ENCODE peak calls at places on chromosomes 16 and 17, in six cellular contexts. O is mesothelial cell of epicardium, R is mesenteric fat pad, D is NCI-H1436 treated with DMSO at 0.1 percent for 48 hours, I is lung microvascular endothelial cell, U is AG09309. J is an unnamed sample.

GRCh38 chr17:10018461-10018891 is 113.4 kb upstream of the RCVRN start:
- DNase-seq in U (no peak), R (no peak), O (no peak), I (no peak), D (no peak), J (no peak)

GRCh38 chr16:48537275-48537674 is 72.7 kb downstream of the N4BP1 start:
- DNase-seq in U (no peak), I (peak), R (no peak), O (no peak), D (no peak), J (no peak)

GRCh38 chr17:19318611-19319010 is 43.9 kb downstream of the B9D1 start:
- DNase-seq in O (no peak), R (no peak), I (no peak), D (no peak), U (no peak), J (no peak)

GRCh38 chr17:29884995-29885394 is 45.0 kb downstream of the SSH2 start:
- DNase-seq in U (no peak), O (no peak), R (no peak), I (no peak), D (no peak), J (no peak)

GRCh38 chr17:52136173-52136572 is 22.3 kb downstream of the CA10 start:
- DNase-seq in U (no peak), R (no peak), O (no peak), I (no peak), D (no peak), J (no peak)

GRCh38 chr17:51435171-51435552 is 174.8 kb downstream of the UTP18 start:
- DNase-seq in I (no peak), D (no peak), U (no peak), R (no peak), O (no peak), J (no peak)

GRCh38 chr17:18963126-18964017 is 11.4 kb downstream of the SLC5A10 start:
- DNase-seq in O (no peak), U (no peak), D (no peak), R (no peak), I (no peak), J (no peak)

GRCh38 chr16:24221219-24221618 is 34.9 kb upstream of the CACNG3 start:
- DNase-seq in U (no peak), I (no peak), O (no peak), D (no peak), R (no peak), J (no peak)

GRCh38 chr16:46817961-46818360 is 13.0 kb downstream of the C16orf87 start:
- DNase-seq in I (peak), U (no peak), O (no peak), R (no peak), D (no peak), J (no peak)

GRCh38 chr17:65154770-65155589 is 17.8 kb downstream of the RGS9 start:
- DNase-seq in O (no peak), D (no peak), U (peak), R (no peak), I (peak), J (no peak)

J was measured in coronary artery.